ENCODE peak calls at places on chromosomes 13 and 19, in six cellular contexts. O is GM20000, H is AG10803, U is suprapubic skin, M is colonic mucosa, W is brain microvascular endothelial cell. X is an unnamed sample.

GRCh38 chr13:103528437-103528836 is 462.2 kb upstream of the SLC10A2 start:
- DNase-seq in O (no peak), H (no peak), U (no peak), M (no peak), W (no peak), X (no peak)

GRCh38 chr19:6235031-6235951 is 44.5 kb downstream of the MLLT1 start:
- DNase-seq in O (no peak), H (no peak), U (no peak), M (no peak), W (no peak), X (no peak)

GRCh38 chr19:39845621-39846175 is 481 bp downstream of the FBL start:
- DNase-seq in O (no peak), H (peak), U (no peak), M (no peak), W (no peak), X (no peak)

GRCh38 chr19:18833849-18834643 is 2.3 kb downstream of the UPF1 start:
- DNase-seq in O (peak), H (no peak), U (no peak), M (peak), W (no peak), X (no peak)

GRCh38 chr19:45123440-45123850 is 30.5 kb downstream of the PPP1R37 start:
- DNase-seq in O (no peak), H (no peak), U (no peak), M (no peak), W (no peak), X (no peak)

GRCh38 chr13:109787135-109787954 is 962 bp upstream of the IRS2 start:
- DNase-seq in O (peak), H (peak), U (peak), M (peak), W (no peak), X (no peak)

GRCh38 chr13:74452881-74453280 is 318.7 kb upstream of the KLF12 start:
- DNase-seq in O (no peak), H (no peak), U (no peak), M (no peak), W (no peak), X (no peak)

GRCh38 chr19:8577247-8577646 is at the start of gene MYO1F:
- DNase-seq in O (peak), H (no peak), U (peak), M (peak), W (no peak), X (peak)

GRCh38 chr19:46000497-46001246 is 5.4 kb downstream of the CCDC61 start:
- DNase-seq in O (peak), H (no peak), U (no peak), M (peak), W (no peak), X (peak)

GRCh38 chr13:99282264-99283231 is 24.4 kb upstream of the GPR18 start:
- DNase-seq in O (peak), H (peak), U (no peak), M (no peak), W (no peak), X (peak)

GRCh38 chr19:37989855-37990254 is 82.8 kb downstream of the SIPA1L3 start:
- DNase-seq in O (no peak), H (no peak), U (no peak), M (no peak), W (no peak), X (no peak)

GRCh38 chr13:44188257-44188656 is 185.4 kb upstream of the SERP2 start:
- DNase-seq in O (no peak), H (peak), U (no peak), M (no peak), W (peak), X (no peak)

GRCh38 chr19:45417151-45417550 is 6.6 kb downstream of the ERCC1 start:
- DNase-seq in O (no peak), H (no peak), U (no peak), M (no peak), W (no peak), X (no peak)

GRCh38 chr13:99686157-99686572 is 184.9 kb downstream of the TM9SF2 start:
- DNase-seq in O (no peak), H (peak), U (no peak), M (peak), W (peak), X (no peak)

GRCh38 chr13:50015263-50015662 is at the start of gene KCNRG:
- DNase-seq in O (no peak), H (peak), U (no peak), M (no peak), W (no peak), X (no peak)

GRCh38 chr19:31378404-31378803 is 29.2 kb upstream of the TSHZ3 start:
- DNase-seq in O (no peak), H (peak), U (no peak), M (peak), W (peak), X (no peak)

GRCh38 chr13:44730099-44730498 is 154.0 kb upstream of the TSC22D1 start:
- DNase-seq in O (no peak), H (no peak), U (no peak), M (no peak), W (no peak), X (no peak)

GRCh38 chr13:34617684-34618083 is 324.4 kb upstream of the NBEA start:
- DNase-seq in O (no peak), H (peak), U (no peak), M (no peak), W (no peak), X (no peak)

GRCh38 chr19:38682872-38683392 is 35.5 kb downstream of the ACTN4 start:
- DNase-seq in O (no peak), H (no peak), U (no peak), M (no peak), W (no peak), X (no peak)

GRCh38 chr19:18097217-18097992 is at the start of gene MAST3:
- DNase-seq in O (peak), H (peak), U (peak), M (peak), W (peak), X (peak)

GRCh38 chr19:40741527-40742390 is 8.5 kb downstream of the ACTMAP start:
- DNase-seq in O (no peak), H (no peak), U (no peak), M (no peak), W (no peak), X (no peak)

GRCh38 chr13:99015606-99016520 is 38.0 kb upstream of the DOCK9 start:
- DNase-seq in O (no peak), H (peak), U (no peak), M (no peak), W (no peak), X (no peak)

GRCh38 chr19:43731854-43732253 is 16.0 kb downstream of the IRGC start:
- DNase-seq in O (no peak), H (no peak), U (no peak), M (no peak), W (no peak), X (no peak)

GRCh38 chr13:31172001-31172400 is 10.3 kb upstream of the HSPH1 start:
- DNase-seq in O (no peak), H (peak), U (no peak), M (no peak), W (peak), X (no peak)

GRCh38 chr13:40598599-40598998 is 67.8 kb downstream of the FOXO1 start:
- DNase-seq in O (no peak), H (no peak), U (no peak), M (no peak), W (no peak), X (no peak)

GRCh38 chr13:87798536-87798935 is 127.4 kb downstream of the SLITRK5 start:
- DNase-seq in O (no peak), H (no peak), U (no peak), M (no peak), W (no peak), X (no peak)

GRCh38 chr19:49336482-49337266 is 1.5 kb downstream of the CD37 start:
- DNase-seq in O (no peak), H (no peak), U (no peak), M (no peak), W (no peak), X (no peak)

GRCh38 chr19:46081928-46082727 is 41.3 kb upstream of the IGFL4 start:
- DNase-seq in O (peak), H (peak), U (no peak), M (peak), W (peak), X (peak)

GRCh38 chr13:60617863-60618733 is 221.1 kb downstream of the TDRD3 start:
- DNase-seq in O (no peak), H (peak), U (no peak), M (no peak), W (peak), X (no peak)

GRCh38 chr13:57286511-57287098 is 119.6 kb downstream of the PRR20E start:
- DNase-seq in O (no peak), H (no peak), U (no peak), M (no peak), W (no peak), X (no peak)

GRCh38 chr13:90098580-90098979 is 1248.9 kb upstream of the MIR17HG start:
- DNase-seq in O (no peak), H (no peak), U (no peak), M (no peak), W (no peak), X (no peak)

GRCh38 chr13:69274231-69274630 is 833.4 kb upstream of the ATXN8OS start:
- DNase-seq in O (no peak), H (no peak), U (no peak), M (no peak), W (no peak), X (no peak)

GRCh38 chr19:10505583-10506229 is 2.5 kb upstream of the KEAP1 start:
- DNase-seq in O (peak), H (peak), U (peak), M (peak), W (peak), X (peak)

GRCh38 chr19:29841559-29842367 is 30.0 kb downstream of the CCNE1 start:
- DNase-seq in O (no peak), H (no peak), U (no peak), M (peak), W (peak), X (no peak)

GRCh38 chr19:31023038-31023437 is 326.2 kb downstream of the TSHZ3 start:
- DNase-seq in O (no peak), H (no peak), U (no peak), M (no peak), W (no peak), X (no peak)

GRCh38 chr19:4516939-4517300 is 1.4 kb downstream of the PLIN4 start:
- DNase-seq in O (no peak), H (no peak), U (no peak), M (no peak), W (no peak), X (no peak)

GRCh38 chr13:98192008-98192407 is 14.9 kb upstream of the RNF113B start:
- DNase-seq in O (no peak), H (no peak), U (no peak), M (no peak), W (no peak), X (no peak)

GRCh38 chr19:1490020-1490310 is 185 bp downstream of the PCSK4 start:
- DNase-seq in O (no peak), H (no peak), U (no peak), M (no peak), W (no peak), X (no peak)

GRCh38 chr19:1492474-1493006 is 1.6 kb downstream of the REEP6 start:
- DNase-seq in O (no peak), H (no peak), U (no peak), M (no peak), W (no peak), X (no peak)

GRCh38 chr19:1490311-1491113 is at the start of gene PCSK4:
- DNase-seq in O (peak), H (peak), U (peak), M (peak), W (peak), X (peak)

GRCh38 chr19:1491849-1492170 is 829 bp downstream of the REEP6 start:
- DNase-seq in O (no peak), H (no peak), U (peak), M (no peak), W (no peak), X (no peak)

GRCh38 chr19:1491114-1491848 is at the start of gene REEP6:
- DNase-seq in O (no peak), H (no peak), U (no peak), M (no peak), W (no peak), X (no peak)
- TF ChIP-seq CTCF in O (no peak), H (no peak), U (no peak), M (no peak), W (no peak), X (no peak)

DNA sequence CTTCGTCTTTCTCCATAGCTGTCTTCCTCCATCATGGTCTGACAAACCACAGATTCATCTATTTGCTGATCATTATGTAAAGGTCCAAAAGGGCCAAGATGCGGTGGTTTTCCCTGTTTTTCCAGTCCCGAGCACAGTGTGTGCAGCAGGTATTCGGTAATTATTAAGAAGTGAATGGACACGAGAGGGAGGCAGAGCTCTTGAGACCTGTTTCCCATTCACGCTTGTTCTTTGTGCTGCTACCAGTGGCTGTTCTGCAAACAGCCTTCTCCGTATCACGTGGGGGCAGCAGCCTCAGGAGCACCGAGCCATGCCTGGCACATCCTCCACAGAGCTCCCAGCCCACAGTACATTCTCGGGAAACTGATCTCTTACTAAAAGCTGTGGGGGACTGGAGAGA is 50.3 kb downstream of the CCDC70 start:
- DNase-seq in O (no peak), H (no peak), U (no peak), M (no peak), W (no peak), X (no peak)
- TF ChIP-seq CTCF in O (no peak), H (no peak), U (no peak), M (no peak), W (no peak), X (no peak)

DNA sequence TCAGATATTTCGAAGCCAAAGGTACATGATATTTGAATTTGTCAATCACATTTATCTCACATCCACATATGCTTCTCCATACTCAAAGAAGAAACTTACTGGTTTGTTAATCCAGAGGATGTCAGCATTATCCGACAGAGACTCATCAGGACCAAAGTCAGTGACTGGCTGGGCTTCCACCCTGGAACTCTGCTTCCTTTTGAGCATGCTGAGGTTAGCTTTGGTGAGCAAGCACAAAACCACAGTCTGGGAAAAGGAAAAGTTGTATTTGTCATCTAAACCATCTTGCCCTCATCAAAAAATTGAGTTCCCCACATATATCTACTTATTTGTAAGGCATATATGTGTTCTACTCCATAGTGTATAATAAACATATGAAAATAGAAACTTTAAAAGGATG is 17.4 kb downstream of the NALCN start:
- DNase-seq in O (no peak), H (peak), U (no peak), M (no peak), W (peak), X (no peak)
- TF ChIP-seq CTCF in O (no peak), H (no peak), U (no peak), M (no peak), W (no peak), X (no peak)

DNA sequence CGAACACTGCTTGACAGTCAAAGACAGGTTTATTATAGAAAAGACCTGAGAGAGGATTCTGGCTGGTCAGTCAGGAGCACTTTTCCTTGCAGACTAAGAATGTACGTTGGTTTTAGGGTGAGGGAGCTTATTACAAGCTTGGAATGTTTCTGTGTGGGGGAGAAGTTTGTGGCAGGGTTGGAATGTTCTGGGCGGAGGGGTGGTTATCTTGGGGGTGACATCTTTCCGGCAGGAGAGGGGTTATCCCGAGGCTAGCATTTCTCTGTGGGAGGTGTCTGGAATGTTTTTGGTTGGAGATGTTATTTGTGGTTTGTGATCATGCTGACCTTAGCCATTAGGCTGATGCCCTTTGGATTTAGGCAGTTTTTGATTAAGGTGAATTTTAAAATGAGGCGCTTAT is 61.8 kb downstream of the ZNF136 start:
- DNase-seq in O (no peak), H (no peak), U (no peak), M (no peak), W (peak), X (no peak)
- TF ChIP-seq CTCF in O (no peak), H (no peak), U (no peak), M (no peak), W (no peak), X (no peak)

GRCh38 chr13:95536629-95537241 is 15.8 kb upstream of the CLDN10 start:
- DNase-seq in O (no peak), H (peak), U (no peak), M (no peak), W (no peak), X (no peak)
- TF ChIP-seq CTCF in O (no peak), H (peak), U (peak), M (peak), W (peak), X (peak)

GRCh38 chr19:2590630-2591399 is 111.7 kb downstream of the GNG7 start:
- DNase-seq in O (no peak), H (no peak), U (peak), M (no peak), W (no peak), X (no peak)

GRCh38 chr19:2584002-2584401 is 108.1 kb downstream of the GADD45B start:
- DNase-seq in O (no peak), H (no peak), U (no peak), M (no peak), W (no peak), X (no peak)

GRCh38 chr19:2586196-2586595 is 110.3 kb downstream of the GADD45B start:
- DNase-seq in O (no peak), H (no peak), U (no peak), M (no peak), W (no peak), X (no peak)

GRCh38 chr19:2589441-2589840 is 113.1 kb downstream of the GNG7 start:
- DNase-seq in O (no peak), H (no peak), U (peak), M (no peak), W (no peak), X (no peak)

DNA sequence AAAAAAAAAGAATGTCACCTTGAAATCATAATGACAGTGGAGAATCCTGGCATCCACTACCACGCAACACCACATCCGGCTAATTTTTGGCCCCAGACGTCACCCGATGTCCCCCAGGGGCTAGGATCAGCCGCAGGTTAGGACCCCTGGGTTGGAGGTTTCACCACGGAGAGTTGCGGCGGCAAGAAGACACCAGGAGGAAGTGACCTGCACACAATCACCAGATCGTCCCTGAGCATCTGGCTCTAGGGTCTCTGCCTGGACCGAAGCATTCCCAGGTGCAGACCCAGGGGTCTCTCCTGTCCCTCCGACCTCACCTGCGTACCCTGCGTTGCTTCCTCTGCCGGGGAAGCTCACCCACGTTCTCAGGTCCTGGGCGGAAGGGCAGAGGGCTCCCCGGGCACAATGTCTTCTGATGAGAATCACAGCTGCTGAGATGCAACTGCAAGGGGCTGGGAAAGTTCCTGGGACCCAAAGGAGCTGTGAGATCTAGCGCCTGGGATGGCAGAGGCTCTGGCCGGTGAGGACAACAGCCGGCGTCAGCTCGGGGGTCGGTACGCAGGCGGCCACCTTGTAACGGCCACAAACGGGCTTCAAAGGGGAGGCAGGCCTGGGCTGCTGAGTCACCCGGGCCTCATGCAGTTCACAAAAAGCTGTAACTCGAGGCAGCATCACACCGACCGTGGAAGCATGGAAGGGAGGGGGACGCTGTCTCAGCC is 111.2 kb downstream of the GADD45B start:
- DNase-seq in O (no peak), H (no peak), U (peak), M (no peak), W (no peak), X (no peak)
- TF ChIP-seq CTCF in O (no peak), H (no peak), U (no peak), M (no peak), W (no peak), X (no peak)

GRCh38 chr19:55461259-55461973 is at the start of gene ISOC2:
- DNase-seq in O (peak), H (peak), U (peak), M (peak), W (peak), X (peak)
- TF ChIP-seq CTCF in O (no peak), H (no peak), U (no peak), M (no peak), W (no peak), X (no peak)

DNA sequence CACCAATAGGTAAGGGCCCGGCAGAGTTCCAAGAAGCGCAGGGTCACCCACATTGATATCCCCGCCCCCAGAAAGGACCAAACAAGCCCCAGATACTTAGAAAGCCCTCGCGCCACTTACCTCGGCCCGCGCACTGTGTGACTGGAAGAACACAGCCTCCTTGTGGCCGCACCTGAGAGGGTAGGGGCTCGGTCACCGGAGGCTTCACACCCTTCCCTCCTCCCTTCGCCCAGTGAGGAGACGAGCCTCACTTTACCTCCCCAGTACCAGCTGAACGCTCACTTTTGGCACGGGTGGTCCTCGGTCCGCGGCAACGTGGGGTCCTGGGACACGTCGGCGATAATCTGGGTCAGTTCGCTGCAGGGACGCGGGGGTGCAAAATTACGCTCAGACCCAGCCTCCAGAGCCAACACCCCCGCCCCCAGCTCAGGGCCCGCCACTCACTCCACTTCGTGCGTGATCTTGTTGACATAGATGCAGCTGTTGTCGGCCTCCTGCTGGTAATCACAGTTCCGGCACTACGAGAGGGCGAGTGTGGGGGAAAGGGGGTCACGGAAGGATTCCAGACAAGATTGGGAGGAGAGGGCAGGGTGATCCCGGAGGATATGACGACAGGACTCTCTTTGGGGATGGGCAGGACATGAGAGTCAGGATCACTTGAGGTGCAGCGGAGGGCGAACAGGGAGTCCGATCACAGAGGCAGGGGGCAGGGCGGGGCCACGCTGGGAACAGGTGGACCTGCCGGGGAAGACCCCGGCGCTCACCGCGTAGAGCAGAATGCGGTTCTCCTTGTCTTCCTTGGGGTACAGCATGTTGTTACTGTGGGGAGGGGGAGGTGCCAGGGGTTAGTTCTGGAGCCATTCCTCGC is 546 bp downstream of the POLR2I start:
- DNase-seq in O (peak), H (peak), U (peak), M (no peak), W (peak), X (no peak)
- TF ChIP-seq CTCF in O (no peak), H (peak), U (no peak), M (no peak), W (peak), X (peak)